ENCODE peak calls at places on chromosome 20, in five cellular contexts. N is A549; F is tibial artery; A is RWPE1; J is naive thymus-derived CD4-positive, alpha-beta T cell. G is an unnamed sample.

GRCh38 chr20:32091888-32092346 is 17.6 kb upstream of the TM9SF4 start:
- DNase-seq in N (peak), F (peak), A (peak), J (peak), G (peak)

GRCh38 chr20:44738779-44739477 is 6.7 kb upstream of the KCNK15 start:
- DNase-seq in N (peak), F (peak), A (peak), J (no peak), G (peak)

GRCh38 chr20:46929902-46930301 is 35.3 kb downstream of the EYA2 start:
- DNase-seq in N (no peak), F (no peak), A (no peak), J (no peak), G (no peak)

GRCh38 chr20:35395728-35396127 is 16.0 kb downstream of the UQCC1 start:
- DNase-seq in N (no peak), F (peak), A (no peak), J (no peak), G (no peak)

GRCh38 chr20:32798046-32798985 is 21.4 kb upstream of the MAPRE1 start:
- DNase-seq in N (no peak), F (no peak), A (no peak), J (no peak), G (no peak)

GRCh38 chr20:44028868-44029847 is 114.5 kb downstream of the TOX2 start:
- DNase-seq in N (no peak), F (no peak), A (no peak), J (no peak), G (peak)

GRCh38 chr20:5001174-5002076 is at the start of gene SLC23A2:
- DNase-seq in N (peak), F (peak), A (peak), J (peak), G (peak)

GRCh38 chr20:17442588-17442987 is 88.6 kb downstream of the BFSP1 start:
- DNase-seq in N (no peak), F (no peak), A (no peak), J (no peak), G (no peak)

GRCh38 chr20:10132391-10132790 is 86.2 kb upstream of the SNAP25 start:
- DNase-seq in N (no peak), F (no peak), A (no peak), J (no peak), G (no peak)

GRCh38 chr20:35318502-35319157 is 26.4 kb upstream of the FAM83C start:
- DNase-seq in N (peak), F (no peak), A (peak), J (no peak), G (no peak)

GRCh38 chr20:18312723-18313122 is 24.4 kb downstream of the ZNF133 start:
- DNase-seq in N (no peak), F (no peak), A (no peak), J (no peak), G (no peak)

GRCh38 chr20:56760610-56761009 is 131.5 kb downstream of the TFAP2C start:
- DNase-seq in N (no peak), F (no peak), A (peak), J (no peak), G (no peak)

GRCh38 chr20:23622839-23623343 is 14.9 kb downstream of the CST3 start:
- DNase-seq in N (peak), F (peak), A (peak), J (no peak), G (peak)

GRCh38 chr20:18541741-18542140 is 25.5 kb upstream of the SMIM26 start:
- DNase-seq in N (no peak), F (no peak), A (peak), J (no peak), G (no peak)

GRCh38 chr20:35295058-35295457 is 2.8 kb upstream of the FAM83C start:
- DNase-seq in N (no peak), F (no peak), A (no peak), J (no peak), G (no peak)

DNA sequence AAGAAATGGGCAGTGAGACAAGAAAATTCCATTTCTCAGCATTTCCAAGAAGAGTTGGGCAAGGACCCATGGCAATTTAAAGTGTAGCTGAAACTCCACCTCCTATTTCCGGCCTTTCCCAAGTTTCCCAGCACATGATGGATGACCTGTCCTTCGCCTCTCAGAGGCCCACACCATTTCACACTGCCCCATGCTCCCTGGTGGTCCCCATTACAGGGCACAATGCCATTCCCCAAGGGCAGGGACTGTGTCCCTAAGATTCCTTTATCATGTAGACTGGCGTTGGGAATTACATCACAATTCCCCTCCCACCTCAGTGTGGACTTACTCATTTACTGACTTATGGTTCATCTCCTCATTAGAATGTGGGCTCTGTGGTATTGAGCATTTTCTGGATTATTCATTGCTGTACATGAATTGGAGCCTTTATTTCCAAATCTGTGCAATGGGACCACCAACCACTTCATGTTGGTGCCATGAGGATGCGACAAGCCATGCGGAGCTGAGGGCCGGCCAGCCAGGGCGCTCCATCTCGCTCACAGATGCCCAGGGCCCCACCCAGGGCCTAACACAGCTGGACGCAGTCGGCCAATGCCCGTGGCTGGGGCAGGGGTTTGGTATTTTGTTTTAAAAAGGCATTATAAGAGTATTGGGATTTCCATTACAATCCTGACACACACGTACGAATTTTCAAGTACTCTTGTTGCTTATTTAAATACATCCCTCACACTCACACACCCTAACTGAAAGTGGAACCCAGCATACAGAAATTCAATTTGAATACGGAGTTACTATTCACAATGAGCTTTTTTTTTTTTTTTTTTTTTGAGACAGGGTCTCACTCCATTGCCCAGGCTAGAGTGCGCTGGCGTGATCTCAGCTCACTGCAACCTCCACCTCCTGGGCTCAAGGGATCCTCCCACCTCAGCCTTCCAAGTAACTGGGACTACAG is 5.4 kb downstream of the ACSS1 start:
- DNase-seq in N (no peak), F (peak), A (no peak), J (no peak), G (peak)
- H3K27ac ChIP-seq in N (no peak), F (peak), A (no peak), J (no peak), G (peak)

GRCh38 chr20:54669054-54669390 is 193.6 kb downstream of the DOK5 start:
- DNase-seq in N (no peak), F (no peak), A (no peak), J (no peak), G (no peak)
- H3K27ac ChIP-seq in N (no peak), F (no peak), A (no peak), J (no peak), G (no peak)

DNA sequence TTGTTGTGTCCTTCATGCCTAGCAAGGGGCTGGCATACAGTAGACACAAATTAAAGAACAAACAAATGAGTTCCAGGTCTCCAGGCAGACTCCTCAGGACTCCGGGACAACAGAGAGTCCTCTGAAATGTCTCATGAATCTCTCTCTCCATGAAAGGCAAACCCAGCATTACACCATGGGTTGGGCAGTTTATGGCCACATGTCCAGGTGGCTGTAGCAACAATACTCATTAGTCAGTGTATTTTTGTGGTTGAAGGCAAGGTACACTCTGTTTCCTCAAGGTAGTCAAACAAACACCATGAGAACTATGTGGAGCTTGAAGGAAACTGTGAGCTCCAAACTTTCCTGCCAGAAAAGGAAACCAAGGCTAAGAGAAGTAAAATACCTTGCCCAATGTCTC is 62.2 kb downstream of the KCNB1 start:
- DNase-seq in N (no peak), F (no peak), A (no peak), J (no peak), G (no peak)
- H3K27ac ChIP-seq in N (no peak), F (no peak), A (no peak), J (no peak), G (no peak)

GRCh38 chr20:36936341-36936740 is 15.2 kb downstream of the SAMHD1 start:
- DNase-seq in N (no peak), F (no peak), A (no peak), J (no peak), G (no peak)
- H3K27ac ChIP-seq in N (no peak), F (peak), A (no peak), J (peak), G (peak)

GRCh38 chr20:13341737-13342393 is 120.8 kb downstream of the ISM1 start:
- DNase-seq in N (no peak), F (no peak), A (no peak), J (no peak), G (no peak)
- H3K27ac ChIP-seq in N (peak), F (no peak), A (no peak), J (no peak), G (no peak)

DNA sequence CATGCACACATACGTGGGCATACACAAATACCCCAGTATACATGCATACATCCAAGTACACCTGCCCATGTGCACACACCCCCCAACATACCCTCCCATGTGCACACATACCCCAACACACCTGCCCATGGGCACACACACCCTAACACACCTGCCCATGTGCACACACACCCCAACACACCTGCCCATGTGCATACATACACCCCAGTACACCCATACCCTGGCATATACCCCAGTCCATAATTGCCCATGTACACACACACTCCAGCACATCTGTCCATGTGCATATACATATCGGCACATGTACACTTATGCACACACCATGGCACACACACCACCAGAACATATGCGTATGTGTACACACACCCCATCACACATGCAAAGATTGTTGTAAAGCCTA is 475.2 kb downstream of the PREX1 start:
- DNase-seq in N (no peak), F (no peak), A (no peak), J (no peak), G (no peak)
- H3K27ac ChIP-seq in N (no peak), F (no peak), A (no peak), J (no peak), G (no peak)